ENCODE peak calls at places on chromosomes 5 and 9, in seven cellular contexts. V is right cardiac atrium, X is GM23248, S is tibial artery, H is mesenchymal stem cell, T is neuronal stem cell, J is IMR-90. O is an unnamed sample. For H3K27me3 and H3K4me1, the result is how much of the 10 kb centered on the place peaks cover.

GRCh38 chr9:130860458-130861316 is 25.6 kb downstream of the ABL1 start:
- DNase-seq in V (peak), X (peak), S (peak), H (peak), T (no peak), J (peak), O (peak)

GRCh38 chr9:94498801-94499454 is 56.0 kb upstream of the PCAT7 start:
- DNase-seq in V (no peak), X (no peak), S (no peak), H (peak), T (no peak), J (no peak), O (no peak)

GRCh38 chr9:117205806-117206205 is 209.1 kb downstream of the ASTN2 start:
- DNase-seq in V (no peak), X (no peak), S (no peak), H (peak), T (no peak), J (peak), O (no peak)

GRCh38 chr9:84261082-84261746 is 79.3 kb downstream of the SLC28A3 start:
- DNase-seq in V (peak), X (peak), S (peak), H (peak), T (peak), J (peak), O (peak)

GRCh38 chr9:34267660-34268059 is 61.4 kb downstream of the KIF24 start:
- DNase-seq in V (no peak), X (no peak), S (no peak), H (no peak), T (no peak), J (no peak), O (no peak)

GRCh38 chr9:19430201-19430760 is 21.5 kb downstream of the ACER2 start:
- DNase-seq in V (no peak), X (no peak), S (no peak), H (peak), T (no peak), J (no peak), O (no peak)

GRCh38 chr5:155947394-155948062 is 379.4 kb upstream of the SGCD start:
- DNase-seq in V (no peak), X (peak), S (no peak), H (no peak), T (no peak), J (peak), O (no peak)

GRCh38 chr9:127011772-127012171 is 97.2 kb downstream of the RALGPS1 start:
- DNase-seq in V (no peak), X (no peak), S (no peak), H (no peak), T (no peak), J (no peak), O (no peak)

GRCh38 chr5:177546262-177546741 is 8.1 kb downstream of the FAM193B start:
- DNase-seq in V (peak), X (peak), S (peak), H (peak), T (no peak), J (peak), O (no peak)

GRCh38 chr5:31086839-31087415 is 106.6 kb upstream of the CDH6 start:
- DNase-seq in V (no peak), X (no peak), S (no peak), H (no peak), T (no peak), J (no peak), O (no peak)

GRCh38 chr5:41392016-41392415 is 118.4 kb downstream of the PLCXD3 start:
- DNase-seq in V (no peak), X (no peak), S (no peak), H (no peak), T (no peak), J (no peak), O (no peak)

GRCh38 chr9:131666779-131667178 is 73.1 kb downstream of the RAPGEF1 start:
- DNase-seq in V (no peak), X (no peak), S (no peak), H (no peak), T (no peak), J (no peak), O (no peak)

GRCh38 chr5:64827703-64828102 is 59.0 kb downstream of the CWC27 start:
- DNase-seq in V (no peak), X (no peak), S (no peak), H (no peak), T (no peak), J (no peak), O (no peak)

GRCh38 chr5:106880656-106881055 is 790.1 kb downstream of the EFNA5 start:
- DNase-seq in V (no peak), X (no peak), S (no peak), H (no peak), T (no peak), J (no peak), O (no peak)

GRCh38 chr9:93265301-93265971 is 81.5 kb downstream of the WNK2 start:
- DNase-seq in V (no peak), X (no peak), S (no peak), H (no peak), T (no peak), J (no peak), O (no peak)

DNA sequence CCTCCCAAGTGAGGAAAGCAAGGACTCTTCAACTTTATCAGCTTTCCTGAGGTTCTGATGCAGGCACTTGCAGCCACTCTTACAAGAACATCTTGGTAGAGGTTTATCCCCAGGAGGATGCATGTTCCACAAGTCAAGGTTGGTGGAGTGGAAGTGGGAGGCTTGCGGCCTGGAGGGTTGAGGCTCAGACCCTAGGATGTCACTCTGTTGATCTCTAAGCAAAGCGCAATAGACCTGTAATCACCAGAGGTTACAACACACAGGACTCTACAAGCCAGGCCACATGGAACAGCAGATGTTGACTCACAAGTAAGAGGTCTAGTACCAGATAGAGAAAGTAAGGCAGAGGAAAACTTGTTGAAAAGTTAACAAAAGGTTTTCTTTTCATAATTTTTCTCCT is 47.9 kb downstream of the UGCG start:
- DNase-seq in V (no peak), X (peak), S (no peak), H (peak), T (no peak), J (peak), O (no peak)
- H3K27ac ChIP-seq in V (no peak), X (peak), S (no peak), H (peak), T (no peak), J (no peak), O (no peak)

GRCh38 chr9:133708123-133708769 is 29.9 kb downstream of the SARDH start:
- DNase-seq in V (peak), X (no peak), S (peak), H (no peak), T (no peak), J (no peak), O (peak)
- H3K27me3 ChIP-seq in V (under half), X (under half), S (under half), H (under half), T (under half), J (under half), O (under half)

DNA sequence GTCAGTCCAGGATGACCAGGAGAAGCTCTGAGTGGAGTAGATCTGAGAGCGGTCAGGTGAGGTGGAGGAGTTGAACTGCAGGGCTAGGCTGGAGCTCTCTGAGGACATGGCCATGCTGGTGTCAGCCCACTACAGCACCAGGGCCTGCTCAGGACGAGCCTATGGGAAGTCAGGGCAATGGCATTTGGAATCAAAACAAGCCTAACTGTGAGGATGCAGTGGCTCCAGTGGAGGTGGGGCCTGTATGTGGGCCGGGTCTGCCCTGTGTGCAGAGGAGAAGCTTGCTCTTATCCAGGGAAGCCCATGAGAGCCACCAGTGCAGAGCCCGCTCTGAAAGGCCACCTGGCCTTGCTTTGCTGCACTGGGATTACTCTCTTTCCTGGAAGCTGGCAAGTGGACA is 11.1 kb downstream of the CXCL14 start:
- DNase-seq in V (no peak), X (no peak), S (no peak), H (no peak), T (no peak), J (peak), O (no peak)
- H3K4me1 ChIP-seq in V (under half), X (under half), S (under half), H (under half), T (under half), J (under half), O (under half)

GRCh38 chr9:95852059-95853032 is 23.1 kb upstream of the ERCC6L2 start:
- DNase-seq in V (no peak), X (peak), S (no peak), H (peak), T (no peak), J (peak), O (no peak)

GRCh38 chr9:95857896-95858295 is 17.6 kb upstream of the ERCC6L2 start:
- DNase-seq in V (no peak), X (no peak), S (no peak), H (no peak), T (no peak), J (no peak), O (no peak)

GRCh38 chr9:95848764-95849163 is 26.7 kb upstream of the ERCC6L2 start:
- DNase-seq in V (no peak), X (no peak), S (no peak), H (no peak), T (no peak), J (no peak), O (no peak)

GRCh38 chr9:95857122-95857521 is 18.4 kb upstream of the ERCC6L2 start:
- DNase-seq in V (no peak), X (peak), S (no peak), H (peak), T (no peak), J (peak), O (no peak)

GRCh38 chr9:95854386-95855015 is 21.0 kb upstream of the ERCC6L2 start:
- DNase-seq in V (no peak), X (peak), S (no peak), H (peak), T (no peak), J (peak), O (no peak)
- H3K27ac ChIP-seq in V (no peak), X (peak), S (no peak), H (no peak), T (no peak), J (peak), O (no peak)

DNA sequence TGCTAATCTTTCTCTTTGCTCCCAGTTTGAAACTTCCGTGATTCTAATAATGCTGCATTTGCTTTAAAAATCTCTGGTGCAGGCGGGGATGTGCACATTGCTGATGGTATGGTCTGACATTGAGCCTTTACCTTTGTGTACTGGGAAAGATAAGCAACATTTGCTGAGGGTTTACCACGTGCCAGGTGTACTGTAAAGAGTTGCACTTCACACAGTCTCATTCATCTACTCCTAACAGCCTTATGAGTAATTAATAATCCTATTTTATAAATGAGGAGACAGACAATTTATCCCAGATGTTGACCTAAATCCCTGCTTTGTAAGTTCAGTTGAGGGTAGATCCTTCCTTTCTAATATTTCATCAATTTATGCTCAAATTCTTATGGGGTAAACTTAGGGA is 726 bp upstream of the ADGRV1 start:
- DNase-seq in V (no peak), X (no peak), S (no peak), H (no peak), T (no peak), J (no peak), O (no peak)
- H3K27me3 ChIP-seq in V (under half), X (half or more), S (under half), H (under half), T (under half), J (under half), O (under half)

DNA sequence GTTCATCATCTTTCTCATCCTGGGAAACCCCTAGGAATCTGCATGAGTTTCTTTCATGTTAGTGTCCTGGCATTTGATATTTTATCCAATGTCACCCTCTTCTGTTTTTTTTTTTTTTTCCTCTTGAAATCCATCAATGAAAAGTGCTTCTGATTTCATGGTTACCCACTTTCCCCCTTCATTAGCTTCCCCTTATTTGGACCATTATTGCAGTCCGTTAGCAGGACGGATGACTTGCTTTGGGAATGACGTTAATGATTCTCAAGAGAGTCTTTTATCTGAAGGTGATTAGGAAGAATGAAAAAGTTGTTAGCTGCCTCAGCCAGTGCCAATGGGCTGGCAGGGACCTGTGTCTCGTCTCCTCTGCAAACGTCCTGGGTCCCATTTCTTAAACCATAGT is 134.7 kb downstream of the SEMA6A start:
- DNase-seq in V (no peak), X (no peak), S (no peak), H (no peak), T (no peak), J (no peak), O (no peak)
- H3K4me1 ChIP-seq in V (under half), X (under half), S (under half), H (under half), T (under half), J (under half), O (under half)

GRCh38 chr5:147639303-147639702 is 129.4 kb upstream of the DPYSL3 start:
- DNase-seq in V (no peak), X (no peak), S (no peak), H (no peak), T (no peak), J (no peak), O (no peak)
- H3K27ac ChIP-seq in V (no peak), X (no peak), S (no peak), H (no peak), T (no peak), J (no peak), O (no peak)

GRCh38 chr9:37650299-37650872 is 368 bp upstream of the FRMPD1 start:
- DNase-seq in V (no peak), X (no peak), S (no peak), H (no peak), T (peak), J (no peak), O (no peak)

GRCh38 chr9:37656936-37657335 is 6.2 kb downstream of the FRMPD1 start:
- DNase-seq in V (no peak), X (no peak), S (no peak), H (no peak), T (no peak), J (no peak), O (no peak)

GRCh38 chr9:37650873-37651768 is at the start of gene FRMPD1:
- DNase-seq in V (peak), X (peak), S (no peak), H (peak), T (no peak), J (peak), O (peak)

DNA sequence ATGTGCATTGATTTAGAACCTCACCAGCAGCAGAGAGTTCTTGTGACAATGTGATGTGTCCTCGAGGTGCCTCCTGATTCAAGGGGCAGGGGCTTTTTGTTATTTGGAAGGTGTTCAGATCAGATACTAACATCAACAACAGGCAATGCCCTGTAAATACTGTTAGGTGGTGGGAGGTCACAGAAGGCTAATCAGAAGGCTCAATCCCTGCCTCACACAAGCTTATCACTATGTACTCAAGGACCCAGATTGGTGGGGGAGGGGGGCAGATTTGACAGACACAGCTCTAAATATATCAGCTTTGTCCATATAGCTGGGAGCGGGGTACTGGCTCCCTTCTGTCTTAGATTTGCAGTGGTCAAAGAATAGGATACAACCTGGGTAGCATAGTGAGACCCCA is 2.6 kb downstream of the FRMPD1 start:
- DNase-seq in V (no peak), X (no peak), S (no peak), H (no peak), T (no peak), J (no peak), O (no peak)
- H3K27me3 ChIP-seq in V (under half), X (half or more), S (under half), H (half or more), T (under half), J (half or more), O (under half)

GRCh38 chr5:111252799-111253564 is 28.8 kb downstream of the CAMK4 start:
- DNase-seq in V (no peak), X (no peak), S (no peak), H (no peak), T (no peak), J (no peak), O (no peak)
- H3K4me1 ChIP-seq in V (under half), X (under half), S (under half), H (under half), T (under half), J (under half), O (under half)